ENCODE peak calls at places on chromosomes 16 and 17, in four cellular contexts. R is neural progenitor cell, D is dermis microvascular lymphatic vessel endothelial cell, Q is hypothalamus. J is an unnamed sample.

GRCh38 chr16:17831330-17831729 is 360.6 kb upstream of the XYLT1 start:
- DNase-seq in R (peak; percentile 26), D (no peak), Q (no peak), J (no peak)

GRCh38 chr17:55062921-55063320 is 94.4 kb downstream of the STXBP4 start:
- DNase-seq in R (no peak), D (no peak), Q (no peak), J (no peak)

GRCh38 chr17:8015957-8016631 is 13.7 kb downstream of the GUCY2D start:
- DNase-seq in R (peak; percentile 52), D (no peak), Q (no peak), J (no peak)

GRCh38 chr16:48041861-48042435 is 113.8 kb downstream of the ABCC12 start:
- DNase-seq in R (peak; percentile 58), D (no peak), Q (no peak), J (no peak)

GRCh38 chr17:42618442-42619150 is 9.1 kb downstream of the TUBG1 start:
- DNase-seq in R (peak; percentile 70), D (no peak), Q (peak; percentile 27), J (peak; percentile 62)

GRCh38 chr17:58377005-58377660 is 25.1 kb upstream of the SUPT4H1 start:
- DNase-seq in R (no peak), D (no peak), Q (no peak), J (no peak)

GRCh38 chr17:63840591-63841349 is 1.7 kb downstream of the SMARCD2 start:
- DNase-seq in R (no peak), D (no peak), Q (no peak), J (no peak)

GRCh38 chr17:75576661-75577060 is 10.9 kb upstream of the MYO15B start:
- DNase-seq in R (no peak), D (no peak), Q (no peak), J (no peak)

GRCh38 chr17:50506298-50506697 is 1.9 kb upstream of the MYCBPAP start:
- DNase-seq in R (no peak), D (no peak), Q (no peak), J (no peak)

GRCh38 chr17:73703216-73703615 is 59.0 kb upstream of the SDK2 start:
- DNase-seq in R (peak; percentile 20), D (no peak), Q (no peak), J (no peak)

GRCh38 chr17:65553009-65553645 is 8.3 kb downstream of the AXIN2 start:
- DNase-seq in R (no peak), D (no peak), Q (no peak), J (no peak)

GRCh38 chr17:78557598-78558039 is 19.6 kb downstream of the DNAH17 start:
- DNase-seq in R (no peak), D (no peak), Q (no peak), J (peak; percentile 29)

GRCh38 chr17:44076716-44077594 is 6.4 kb downstream of the G6PC3 start:
- DNase-seq in R (no peak), D (no peak), Q (no peak), J (no peak)

GRCh38 chr17:63966646-63967265 is 6.0 kb downstream of the SCN4A start:
- DNase-seq in R (no peak), D (no peak), Q (no peak), J (no peak)

GRCh38 chr17:11144358-11145233 is 96.4 kb upstream of the SHISA6 start:
- DNase-seq in R (peak; percentile 69), D (no peak), Q (peak; percentile 19), J (peak; percentile 7)

GRCh38 chr17:60151355-60151754 is 1.6 kb downstream of the CA4 start:
- DNase-seq in R (no peak), D (no peak), Q (no peak), J (peak; percentile 38)

GRCh38 chr17:73255671-73256181 is 6.0 kb downstream of the CPSF4L start:
- DNase-seq in R (peak; percentile 78), D (peak; percentile 20), Q (peak; percentile 59), J (peak; percentile 71)

GRCh38 chr17:83185023-83186002 is 105.9 kb downstream of the METRNL start:
- DNase-seq in R (no peak), D (no peak), Q (no peak), J (no peak)

GRCh38 chr17:42817866-42818265 is 6.2 kb downstream of the BECN1 start:
- DNase-seq in R (no peak), D (no peak), Q (no peak), J (no peak)

GRCh38 chr17:71828182-71828596 is 292.6 kb upstream of the SOX9 start:
- DNase-seq in R (peak; percentile 96), D (no peak), Q (peak; percentile 92), J (no peak)

GRCh38 chr17:7912927-7913524 is 3.1 kb downstream of the RNF227 start:
- DNase-seq in R (peak; percentile 81), D (peak; percentile 66), Q (no peak), J (peak; percentile 85)

GRCh38 chr17:8623591-8623990 is 6.9 kb downstream of the MYH10 start:
- DNase-seq in R (no peak), D (no peak), Q (no peak), J (no peak)

GRCh38 chr16:24069036-24069590 is 187.0 kb upstream of the CACNG3 start:
- DNase-seq in R (no peak), D (no peak), Q (no peak), J (no peak)

GRCh38 chr17:38454528-38454927 is 26.3 kb downstream of the ARHGAP23 start:
- DNase-seq in R (no peak), D (peak; percentile 65), Q (peak; percentile 92), J (no peak)

J was measured in NAMALWA.